ENCODE peak calls at places on chromosomes 3 and 15, in four cellular contexts. N is posterior cingulate gyrus; O is fibroblast of gingiva; Q is activated CD4-positive, alpha-beta T cell treated with anti-CD3 and anti-CD28 coated beads for 4 hours. L is an unnamed sample.

GRCh38 chr3:18556001-18556408 is 130.9 kb upstream of the SATB1 start:
- DNase-seq in Q (no peak), N (no peak), O (no peak), L (no peak)

GRCh38 chr3:168100777-168101492 is 5.2 kb upstream of the GOLIM4 start:
- DNase-seq in Q (no peak), N (no peak), O (no peak), L (no peak)

GRCh38 chr3:12986031-12986430 is 87.2 kb downstream of the IQSEC1 start:
- DNase-seq in Q (no peak), O (no peak), N (peak; percentile 76), L (no peak)

GRCh38 chr3:102200126-102200525 is 234.7 kb upstream of the ZPLD1 start:
- DNase-seq in O (no peak), N (no peak), Q (no peak), L (no peak)

GRCh38 chr3:57961177-57961827 is 46.9 kb upstream of the FLNB start:
- DNase-seq in Q (no peak), N (no peak), O (no peak), L (no peak)

GRCh38 chr15:38229700-38230099 is 22.9 kb upstream of the SPRED1 start:
- DNase-seq in Q (no peak), N (no peak), O (no peak), L (no peak)

GRCh38 chr3:195892355-195893120 is 15.8 kb downstream of the TNK2 start:
- DNase-seq in Q (no peak), O (peak; percentile 78), N (peak; percentile 96), L (peak; percentile 93)

GRCh38 chr3:100072328-100073048 is 41.8 kb downstream of the FILIP1L start:
- DNase-seq in Q (no peak), O (peak; percentile 85), N (no peak), L (no peak)

GRCh38 chr3:55000546-55000945 is 72.7 kb upstream of the LRTM1 start:
- DNase-seq in N (no peak), Q (no peak), O (peak; percentile 78), L (peak; percentile 96)

L was measured in myocyte.